ENCODE peak calls at places on chromosomes 1 and 21, in four cellular contexts. W, P, M and C are unnamed samples.

GRCh38 chr1:47334765-47335435 is 1.3 kb downstream of the CMPK1 start:
- DNase-seq in W (no peak), M (no peak), P (no peak), C (no peak)

GRCh38 chr21:46219591-46220239 is 8.9 kb downstream of the LSS start:
- DNase-seq in P (peak), W (no peak), M (no peak), C (no peak)

GRCh38 chr1:162680419-162681126 is 48.3 kb downstream of the DDR2 start:
- DNase-seq in P (no peak), M (no peak), W (no peak), C (no peak)

GRCh38 chr1:68819190-68819829 is 322.4 kb upstream of the DEPDC1 start:
- DNase-seq in W (no peak), M (peak), P (no peak), C (no peak)

GRCh38 chr1:114979278-114979891 is 50.2 kb upstream of the TSHB start:
- DNase-seq in P (peak), W (peak), M (peak), C (no peak)

GRCh38 chr21:22728091-22728490 is 1729.9 kb downstream of the NCAM2 start:
- DNase-seq in W (no peak), M (no peak), P (no peak), C (no peak)

GRCh38 chr1:151346082-151346768 is 827 bp downstream of the RFX5 start:
- DNase-seq in W (no peak), M (no peak), P (no peak), C (no peak)

GRCh38 chr1:32307313-32307712 is 15.4 kb downstream of the HDAC1 start:
- DNase-seq in P (no peak), M (no peak), W (no peak), C (no peak)

GRCh38 chr1:116737855-116738318 is 16.3 kb upstream of the CD2 start:
- DNase-seq in P (no peak), M (no peak), W (no peak), C (no peak)

GRCh38 chr1:16236091-16236494 is 890 bp downstream of the CPLANE2 start:
- DNase-seq in M (no peak), P (no peak), W (peak), C (no peak)

DNA sequence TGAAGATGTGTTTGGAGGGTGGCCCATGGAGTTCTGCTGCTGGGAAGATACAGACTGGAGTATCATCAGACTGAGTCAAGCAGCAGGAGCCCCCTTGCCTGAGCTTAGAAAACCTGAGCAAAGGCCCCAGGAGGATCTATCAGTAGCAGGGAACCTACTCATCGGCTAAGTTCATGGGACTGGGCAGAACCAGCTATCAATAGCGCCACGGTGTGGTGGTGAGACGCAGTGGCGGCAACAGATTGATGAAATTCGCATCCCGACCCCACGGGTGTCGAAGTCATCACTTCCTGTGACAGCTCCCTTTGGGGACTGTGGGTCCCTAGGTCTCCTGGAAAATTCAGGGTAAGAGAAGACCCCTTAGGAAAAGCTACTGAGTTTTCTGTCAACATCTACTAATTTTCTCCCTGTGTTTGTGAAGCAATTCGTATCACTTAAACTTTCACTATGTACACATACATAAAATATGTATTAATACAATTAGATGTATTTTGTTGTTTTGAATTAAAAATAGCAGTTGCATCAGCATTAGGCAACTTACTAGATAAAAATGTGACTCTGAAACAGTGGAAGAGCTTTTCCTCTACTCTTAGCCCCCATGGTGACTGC is 7.1 kb upstream of the CACNA1S start:
- DNase-seq in W (peak), M (peak), P (peak), C (no peak)
- TF ChIP-seq CTCF in W (peak), M (peak), P (peak), C (peak)

GRCh38 chr1:176796583-176796982 is 333.6 kb downstream of the PAPPA2 start:
- DNase-seq in M (no peak), P (no peak), W (no peak), C (no peak)
- TF ChIP-seq CTCF in M (no peak), P (no peak), W (no peak), C (no peak)

DNA sequence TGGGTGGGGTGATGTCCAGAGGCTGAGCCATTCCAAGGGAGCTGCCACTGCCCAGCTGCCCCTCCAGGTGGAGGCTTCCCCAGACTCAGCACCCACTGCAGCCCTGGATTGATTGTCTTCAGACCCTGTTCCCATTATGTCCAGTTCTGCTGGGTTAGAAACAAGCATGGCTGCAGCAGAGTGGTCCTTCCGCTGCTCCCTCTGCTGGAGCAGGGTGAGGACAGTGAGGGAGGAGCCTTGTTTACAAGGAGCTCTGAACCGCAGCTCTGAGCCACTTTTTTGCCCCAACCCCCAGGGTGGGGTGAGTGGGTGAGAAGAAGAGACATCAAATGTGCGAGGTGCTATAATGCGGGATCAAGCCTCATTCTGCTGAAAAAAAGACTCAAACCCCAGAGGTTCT is 2.3 kb downstream of the TNNT2 start:
- DNase-seq in W (no peak), M (no peak), P (no peak), C (no peak)
- TF ChIP-seq CTCF in W (no peak), M (no peak), P (no peak), C (no peak)

DNA sequence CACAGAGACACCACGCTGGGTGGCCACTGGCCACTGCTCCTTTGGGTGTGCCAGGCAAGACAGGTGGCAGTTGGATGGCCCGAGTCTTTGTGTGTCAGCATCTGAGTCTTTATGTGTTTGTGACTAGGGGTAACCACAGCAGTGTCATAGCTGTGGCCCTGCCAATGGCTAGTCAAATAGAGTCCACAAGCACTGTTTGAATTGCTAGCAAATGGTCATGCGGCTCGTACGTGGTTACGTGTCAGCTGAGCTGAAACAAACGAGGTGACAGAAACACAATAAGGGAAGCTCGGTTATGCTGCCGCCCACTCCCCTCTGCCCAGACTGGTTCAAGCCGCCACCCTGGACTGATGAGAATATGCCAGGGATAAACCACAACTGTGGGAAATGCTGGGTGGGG is 174.3 kb upstream of the LMO4 start:
- DNase-seq in W (no peak), P (no peak), M (no peak), C (no peak)
- TF ChIP-seq CTCF in W (no peak), P (no peak), M (no peak), C (no peak)

GRCh38 chr1:3240524-3241235 is 171.7 kb downstream of the PRDM16 start:
- DNase-seq in W (no peak), P (no peak), M (no peak), C (no peak)
- TF ChIP-seq CTCF in W (no peak), P (no peak), M (no peak), C (no peak)

DNA sequence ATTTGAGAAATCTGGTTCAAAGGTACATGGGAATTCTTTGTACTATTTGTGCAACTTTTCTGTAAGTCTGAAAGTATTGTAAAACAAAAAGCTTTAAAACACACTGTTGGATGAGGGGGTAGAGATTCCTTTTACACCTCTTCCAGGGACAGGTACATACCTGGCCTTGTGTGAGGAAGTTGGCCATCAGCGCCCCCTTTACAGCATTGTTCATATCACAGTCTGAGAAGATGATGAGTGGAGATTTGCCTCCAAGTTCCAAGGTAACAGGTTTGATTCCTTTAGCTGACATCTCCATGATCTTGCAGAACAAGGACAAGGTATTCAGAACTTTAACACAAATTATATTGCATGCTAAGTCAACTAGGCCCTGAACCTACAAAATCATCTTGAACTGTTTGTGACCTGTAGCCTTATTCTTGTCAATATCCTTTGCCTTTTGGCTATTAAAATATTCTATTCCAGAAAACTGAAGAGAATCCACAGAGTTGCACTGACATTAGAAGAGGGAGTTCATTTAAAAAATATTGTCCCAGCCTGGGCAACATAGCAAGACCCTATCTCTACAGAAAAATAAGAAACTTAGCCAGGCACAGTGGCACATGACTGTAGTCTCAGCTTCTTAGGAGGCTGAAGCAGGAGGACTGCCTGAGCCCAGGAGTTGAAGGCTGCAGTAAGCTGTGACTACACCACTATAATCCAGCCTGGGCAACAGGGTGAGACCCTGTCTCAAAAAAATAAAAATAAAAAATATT is 18.9 kb downstream of the ALDH9A1 start:
- DNase-seq in W (no peak), P (no peak), M (no peak), C (no peak)
- TF ChIP-seq CTCF in W (no peak), P (no peak), M (no peak), C (no peak)

GRCh38 chr1:193749868-193750267 is 563.5 kb upstream of the B3GALT2 start:
- DNase-seq in M (no peak), P (no peak), W (no peak), C (no peak)

GRCh38 chr1:193753038-193753756 is 566.8 kb upstream of the B3GALT2 start:
- DNase-seq in W (no peak), P (no peak), M (no peak), C (no peak)

GRCh38 chr1:193747579-193747978 is 561.2 kb upstream of the B3GALT2 start:
- DNase-seq in W (no peak), M (peak), P (no peak), C (no peak)
- TF ChIP-seq CTCF in W (no peak), M (no peak), P (no peak), C (no peak)

GRCh38 chr1:179322481-179323026 is 29.0 kb downstream of the SOAT1 start:
- DNase-seq in P (no peak), W (no peak), M (peak), C (no peak)

GRCh38 chr1:179325836-179326235 is 32.2 kb downstream of the SOAT1 start:
- DNase-seq in M (no peak), W (no peak), P (no peak), C (no peak)

GRCh38 chr1:179318501-179318900 is 24.9 kb downstream of the SOAT1 start:
- DNase-seq in M (no peak), P (no peak), W (no peak), C (no peak)

GRCh38 chr1:179326746-179327145 is 33.1 kb downstream of the SOAT1 start:
- DNase-seq in P (no peak), M (no peak), W (no peak), C (no peak)

DNA sequence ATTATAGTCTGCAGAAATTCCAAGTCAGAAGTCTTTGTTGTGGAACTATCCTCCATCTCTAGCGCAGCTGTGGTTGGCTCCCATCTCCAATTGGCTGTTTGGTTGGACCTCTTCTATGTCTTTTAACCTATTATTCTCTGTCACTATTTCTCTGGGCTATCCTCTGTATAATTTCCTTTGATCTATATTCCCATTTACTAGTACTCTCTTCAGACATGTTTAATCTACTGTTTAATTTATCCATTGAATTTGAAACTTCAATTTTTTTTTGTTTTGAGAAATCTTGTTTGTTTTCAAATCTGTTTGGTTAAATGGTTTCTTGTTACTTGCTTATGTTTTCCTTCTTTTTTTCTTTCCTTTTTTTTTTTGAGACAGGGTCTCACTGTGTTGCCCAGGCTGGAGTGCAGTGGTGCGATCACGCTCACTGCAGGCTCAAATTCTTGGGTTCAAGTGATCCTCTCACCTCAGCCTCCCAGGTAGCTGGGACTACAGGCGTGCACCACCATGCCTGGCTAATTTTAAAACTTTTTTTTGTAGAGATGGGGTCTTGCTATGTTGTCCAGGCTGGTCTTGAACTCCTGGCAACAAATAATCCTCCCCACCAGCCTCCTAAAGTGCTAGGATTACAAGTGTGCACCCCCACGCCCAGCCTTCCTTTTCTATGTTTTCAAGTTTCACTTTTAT is 28.1 kb downstream of the SOAT1 start:
- DNase-seq in P (no peak), W (no peak), M (no peak), C (no peak)
- TF ChIP-seq CTCF in P (no peak), W (no peak), M (no peak), C (no peak)